ENCODE peak calls at places on chromosomes 13 and 19, in eight cellular contexts. Z is cardiac muscle cell, D is heart right ventricle, B is sigmoid colon, J is left ventricle myocardium inferior, C is OCI-LY7, O is body of pancreas, P is gastrocnemius medialis. I is an unnamed sample.

GRCh38 chr13:46487748-46488147 is 65.2 kb upstream of the LRCH1 start:
- DNase-seq in Z (no peak), D (no peak), B (no peak), J (no peak), C (no peak), O (no peak), P (no peak), I (no peak)

GRCh38 chr19:50551034-50551712 is 17.1 kb downstream of the LRRC4B start:
- DNase-seq in Z (no peak), D (no peak), B (no peak), J (no peak), C (no peak), O (no peak), P (no peak), I (no peak)

GRCh38 chr13:111551421-111551820 is 231.0 kb downstream of the TEX29 start:
- DNase-seq in Z (no peak), D (no peak), B (no peak), J (no peak), C (no peak), O (peak; percentile 29), P (no peak), I (no peak)

GRCh38 chr13:70798385-70798784 is 690.1 kb upstream of the KLHL1 start:
- DNase-seq in Z (no peak), D (no peak), B (no peak), J (no peak), C (no peak), O (no peak), P (no peak), I (no peak)

GRCh38 chr19:47227347-47228167 is 3.4 kb downstream of the BBC3 start:
- DNase-seq in Z (peak; percentile 82), D (peak; percentile 94), B (peak; percentile 98), J (peak; percentile 93), C (peak; percentile 87), O (peak; percentile 80), P (peak; percentile 94), I (peak; percentile 70)

GRCh38 chr19:5742051-5742450 is 21.6 kb downstream of the CATSPERD start:
- DNase-seq in Z (no peak), D (no peak), B (no peak), J (no peak), C (no peak), O (no peak), P (no peak), I (no peak)

GRCh38 chr13:59425211-59425721 is 738.5 kb downstream of the DIAPH3 start:
- DNase-seq in Z (no peak), D (no peak), B (no peak), J (no peak), C (no peak), O (no peak), P (no peak), I (peak; percentile 93)

GRCh38 chr19:42199440-42200115 is 17.9 kb downstream of the DEDD2 start:
- DNase-seq in Z (no peak), D (peak; percentile 26), B (peak; percentile 76), J (peak; percentile 35), C (peak; percentile 43), O (no peak), P (peak; percentile 35), I (no peak)

GRCh38 chr13:37816276-37816675 is 53.3 kb downstream of the TRPC4 start:
- DNase-seq in Z (no peak), D (no peak), B (no peak), J (no peak), C (no peak), O (no peak), P (no peak), I (no peak)

GRCh38 chr19:12364391-12365093 is 941 bp downstream of the ZNF442 start:
- DNase-seq in Z (peak; percentile 27), D (peak; percentile 12), B (peak; percentile 68), J (peak; percentile 15), C (no peak), O (peak; percentile 30), P (peak; percentile 19), I (no peak)

GRCh38 chr13:39942901-39943273 is 287.4 kb downstream of the COG6 start:
- DNase-seq in Z (peak; percentile 81), D (peak; percentile 62), B (peak; percentile 69), J (peak; percentile 46), C (peak; percentile 86), O (peak; percentile 82), P (peak; percentile 57), I (no peak)
- TF ChIP-seq CTCF in Z (peak; percentile 100), D (peak; percentile 78), B (peak; percentile 83), J (peak; percentile 94), C (peak; percentile 100), O (peak; percentile 98), P (peak; percentile 63), I (peak; percentile 100)

GRCh38 chr19:32611161-32611560 is 30.2 kb downstream of the PDCD5 start:
- DNase-seq in Z (no peak), D (no peak), B (no peak), J (no peak), C (no peak), O (no peak), P (no peak), I (no peak)

GRCh38 chr19:32607479-32607878 is 26.5 kb downstream of the PDCD5 start:
- DNase-seq in Z (no peak), D (no peak), B (no peak), J (no peak), C (no peak), O (no peak), P (no peak), I (no peak)

GRCh38 chr19:32615569-32615968 is 34.6 kb downstream of the PDCD5 start:
- DNase-seq in Z (no peak), D (no peak), B (no peak), J (no peak), C (no peak), O (no peak), P (no peak), I (no peak)

GRCh38 chr19:32614916-32615315 is 33.9 kb downstream of the PDCD5 start:
- DNase-seq in Z (no peak), D (no peak), B (no peak), J (no peak), C (no peak), O (no peak), P (no peak), I (no peak)

GRCh38 chr19:32613008-32613407 is 32.0 kb downstream of the PDCD5 start:
- DNase-seq in Z (no peak), D (no peak), B (no peak), J (no peak), C (no peak), O (no peak), P (no peak), I (no peak)
- H3K36me3 ChIP-seq in Z (peaks cover 12% of the 10 kb centered on the region), D (peaks cover 29% of the 10 kb centered on the region), B (peaks cover 58% of the 10 kb centered on the region), J (peaks cover 71% of the 10 kb centered on the region), C (peaks cover 62% of the 10 kb centered on the region), O (peaks cover 10% of the 10 kb centered on the region), P (no peaks in the 10 kb centered on the region), I (peaks cover 21% of the 10 kb centered on the region)

GRCh38 chr19:3409346-3410064 is 43.1 kb downstream of the NFIC start:
- DNase-seq in Z (peak; percentile 80), D (peak; percentile 71), B (peak; percentile 98), J (peak; percentile 82), C (no peak), O (peak; percentile 69), P (peak; percentile 100), I (no peak)

GRCh38 chr19:3411636-3412035 is 45.3 kb downstream of the NFIC start:
- DNase-seq in Z (no peak), D (no peak), B (no peak), J (no peak), C (no peak), O (peak; percentile 53), P (peak; percentile 54), I (no peak)

GRCh38 chr19:3408996-3409345 is 42.6 kb downstream of the NFIC start:
- DNase-seq in Z (no peak), D (no peak), B (no peak), J (no peak), C (no peak), O (no peak), P (no peak), I (no peak)

GRCh38 chr19:3413796-3414327 is 47.5 kb downstream of the NFIC start:
- DNase-seq in Z (no peak), D (no peak), B (no peak), J (no peak), C (no peak), O (no peak), P (no peak), I (no peak)

GRCh38 chr19:3412066-3412465 is 45.7 kb downstream of the NFIC start:
- DNase-seq in Z (no peak), D (no peak), B (no peak), J (no peak), C (no peak), O (no peak), P (no peak), I (no peak)
- H3K4me3 ChIP-seq in Z (no peak overlapping the region), D (no peak overlapping the region), B (no peak overlapping the region), J (no peak overlapping the region), C (no peak overlapping the region), O (no peak overlapping the region), P (no peak overlapping the region), I (no peak overlapping the region)

GRCh38 chr13:56510836-56511235 is 629.9 kb upstream of the PRR20A start:
- DNase-seq in Z (no peak), D (no peak), B (no peak), J (no peak), C (no peak), O (no peak), P (no peak), I (no peak)

DNA sequence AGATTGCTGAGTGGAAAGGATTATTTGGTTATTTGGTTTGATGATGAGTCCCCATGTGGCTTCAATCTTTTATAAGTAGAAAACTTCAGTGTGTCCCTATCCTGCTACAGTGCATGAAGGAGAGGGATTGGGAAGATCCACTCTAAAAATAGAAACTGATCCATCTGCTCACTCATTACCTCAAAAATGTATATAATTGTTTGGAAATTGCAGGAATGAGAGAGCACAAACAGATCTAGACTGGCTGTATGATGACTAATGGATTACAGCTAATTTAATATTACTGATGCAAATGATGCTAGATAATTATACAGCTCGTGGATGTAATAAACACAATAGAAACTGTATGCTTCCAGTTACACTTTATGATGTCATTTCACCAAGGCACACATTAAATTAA is 625.3 kb upstream of the PRR20A start:
- DNase-seq in Z (no peak), D (no peak), B (no peak), J (no peak), C (no peak), O (no peak), P (no peak), I (no peak)
- TF ChIP-seq CTCF in Z (no peak), D (no peak), B (no peak), J (no peak), C (no peak), O (no peak), P (no peak), I (no peak)

DNA sequence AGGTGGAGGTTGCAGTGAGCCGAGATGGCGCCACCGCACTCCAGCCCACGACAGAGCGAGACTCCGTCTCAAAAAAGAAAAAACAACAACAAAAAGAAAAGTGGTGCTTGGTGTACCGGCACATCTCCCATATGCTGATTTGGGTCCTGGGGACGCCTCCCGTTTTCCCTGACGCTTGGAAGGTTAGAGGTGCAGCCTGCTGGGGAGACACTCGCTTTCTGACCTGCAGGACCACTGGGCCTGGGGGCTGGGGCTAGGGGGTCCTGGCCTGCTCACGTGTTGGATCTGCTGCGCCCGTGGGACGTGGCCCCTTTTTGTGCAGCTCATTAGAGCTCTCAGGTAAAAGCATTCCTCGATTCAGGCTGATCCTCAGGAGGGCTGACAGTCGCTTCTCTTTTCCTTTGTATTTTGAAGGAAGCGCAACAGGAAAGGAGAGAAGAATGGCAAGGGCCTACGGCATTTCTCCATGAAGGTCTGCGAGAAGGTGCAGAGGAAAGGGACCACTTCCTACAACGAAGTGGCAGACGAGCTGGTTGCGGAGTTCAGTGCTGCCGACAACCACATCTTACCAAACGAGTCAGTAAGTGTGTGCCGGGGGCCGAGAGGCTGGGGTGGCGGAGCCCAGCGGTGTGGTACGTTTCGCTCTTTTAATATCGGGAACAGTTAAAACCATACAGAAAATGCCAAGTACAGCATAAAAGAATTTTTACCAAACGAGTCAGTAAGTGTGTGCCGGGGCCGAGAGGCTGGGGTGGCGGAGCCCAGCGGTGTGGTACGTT is 25.1 kb downstream of the ATP4B start:
- DNase-seq in Z (no peak), D (no peak), B (peak; percentile 40), J (peak; percentile 6), C (no peak), O (no peak), P (no peak), I (no peak)
- H3K36me3 ChIP-seq in Z (peaks cover 31% of the 10 kb centered on the region), D (peaks cover 25% of the 10 kb centered on the region), B (peaks cover 29% of the 10 kb centered on the region), J (peaks cover 79% of the 10 kb centered on the region), C (peaks cover 77% of the 10 kb centered on the region), O (peaks cover 23% of the 10 kb centered on the region), P (no peaks in the 10 kb centered on the region), I (peaks cover 41% of the 10 kb centered on the region)

I was measured in BJ.